ENCODE peak calls at places on chromosomes 13 and 19, in seven cellular contexts. M is thoracic aorta, U is esophagus squamous epithelium, W is breast epithelium, B is tibial artery, Z is H9, O is left lung. Q is an unnamed sample. For H3K9me3, the result is how much of the 10 kb centered on the place peaks cover.

GRCh38 chr19:55069137-55069858 is 6.3 kb upstream of the RDH13 start:
- DNase-seq in O (no peak), Z (peak), M (no peak), U (no peak), B (no peak), W (peak), Q (no peak)

GRCh38 chr13:52725302-52725701 is 14.3 kb downstream of the CNMD start:
- DNase-seq in W (no peak), M (no peak), U (no peak), O (no peak), Z (no peak), B (no peak), Q (no peak)

GRCh38 chr13:112231451-112232083 is 144.6 kb upstream of the SPACA7 start:
- DNase-seq in B (no peak), Z (no peak), W (no peak), U (no peak), M (no peak), O (no peak), Q (no peak)

GRCh38 chr13:101512650-101513049 is 60.2 kb downstream of the ITGBL1 start:
- DNase-seq in B (no peak), W (peak), O (no peak), U (no peak), M (no peak), Z (no peak), Q (no peak)

GRCh38 chr19:7348587-7349230 is at the start of gene ARHGEF18:
- DNase-seq in U (no peak), O (peak), B (peak), Z (no peak), W (no peak), M (no peak), Q (no peak)

GRCh38 chr13:70923863-70924752 is 815.9 kb upstream of the KLHL1 start:
- DNase-seq in U (no peak), W (no peak), Z (peak), M (no peak), B (no peak), O (no peak), Q (no peak)

GRCh38 chr13:91946498-91947070 is 548.2 kb downstream of the GPC5 start:
- DNase-seq in M (no peak), B (no peak), U (no peak), O (no peak), W (no peak), Z (no peak), Q (no peak)

GRCh38 chr13:113145496-113145895 is 13.0 kb upstream of the PROZ start:
- DNase-seq in O (no peak), Z (peak), U (no peak), W (no peak), B (no peak), M (no peak), Q (no peak)

GRCh38 chr19:4878491-4878968 is 11.1 kb upstream of the PLIN3 start:
- DNase-seq in O (no peak), U (no peak), Z (peak), W (peak), B (no peak), M (no peak), Q (no peak)

GRCh38 chr19:16374436-16374835 is 49.8 kb downstream of the KLF2 start:
- DNase-seq in O (no peak), U (no peak), Z (no peak), M (no peak), B (no peak), W (no peak), Q (no peak)

GRCh38 chr19:50720921-50721291 is 1.3 kb upstream of the SHANK1 start:
- DNase-seq in Z (no peak), U (no peak), W (no peak), B (no peak), O (no peak), M (no peak), Q (no peak)

GRCh38 chr13:108346376-108346775 is 76.9 kb downstream of the TNFSF13B start:
- DNase-seq in M (no peak), Z (peak), B (no peak), W (no peak), O (no peak), U (no peak), Q (no peak)

GRCh38 chr13:22517544-22517943 is 663.2 kb upstream of the SGCG start:
- DNase-seq in B (no peak), U (no peak), W (no peak), M (no peak), Z (no peak), O (peak), Q (no peak)

GRCh38 chr13:46113596-46113995 is 8.8 kb upstream of the CPB2 start:
- DNase-seq in O (no peak), B (no peak), Z (no peak), W (no peak), M (no peak), U (no peak), Q (no peak)

GRCh38 chr13:111177081-111177711 is 62.1 kb downstream of the ARHGEF7 start:
- DNase-seq in W (peak), O (no peak), U (no peak), B (peak), M (no peak), Z (no peak), Q (peak)

GRCh38 chr13:73513751-73514150 is 454.9 kb downstream of the KLF5 start:
- DNase-seq in M (no peak), B (no peak), U (no peak), W (no peak), Z (no peak), O (no peak), Q (no peak)

GRCh38 chr13:113545455-113545930 is 39.1 kb upstream of the TFDP1 start:
- DNase-seq in M (no peak), B (no peak), W (no peak), O (peak), U (no peak), Z (peak), Q (no peak)

GRCh38 chr19:53311044-53311443 is 22.5 kb upstream of the ZNF845 start:
- DNase-seq in B (no peak), M (no peak), O (no peak), Z (no peak), U (no peak), W (no peak), Q (no peak)

GRCh38 chr13:92232880-92233279 is 834.5 kb downstream of the GPC5 start:
- DNase-seq in Z (no peak), U (no peak), W (no peak), B (no peak), O (no peak), M (no peak), Q (no peak)

GRCh38 chr19:19464339-19465098 is 50.8 kb downstream of the TSSK6 start:
- DNase-seq in W (no peak), Z (no peak), U (no peak), O (no peak), B (no peak), M (no peak), Q (no peak)

GRCh38 chr19:43777163-43777700 is 3.5 kb downstream of the KCNN4 start:
- DNase-seq in O (no peak), U (no peak), W (no peak), B (no peak), M (no peak), Z (no peak), Q (no peak)

GRCh38 chr19:14107581-14108461 is 9.7 kb downstream of the PRKACA start:
- DNase-seq in U (no peak), Z (no peak), M (no peak), W (no peak), O (no peak), B (no peak), Q (no peak)

GRCh38 chr19:2608602-2608922 is 93.9 kb downstream of the GNG7 start:
- DNase-seq in Z (no peak), W (no peak), M (no peak), O (no peak), B (no peak), U (no peak), Q (no peak)

GRCh38 chr13:27022571-27023311 is 148.9 kb downstream of the USP12 start:
- DNase-seq in Z (peak), B (no peak), W (no peak), M (no peak), U (no peak), O (no peak), Q (no peak)

GRCh38 chr13:111011899-111012298 is 97.0 kb upstream of the ANKRD10 start:
- DNase-seq in B (no peak), W (no peak), Z (no peak), M (no peak), U (no peak), O (no peak), Q (no peak)

GRCh38 chr19:19105365-19106060 is 32.8 kb downstream of the TMEM161A start:
- DNase-seq in O (no peak), W (peak), Z (peak), U (no peak), M (no peak), B (no peak), Q (peak)

GRCh38 chr13:72565893-72566292 is 161.5 kb downstream of the MZT1 start:
- DNase-seq in M (no peak), O (no peak), Z (no peak), W (no peak), U (no peak), B (no peak), Q (no peak)

GRCh38 chr13:83765796-83766195 is 116.5 kb downstream of the SLITRK1 start:
- DNase-seq in O (no peak), M (no peak), W (no peak), B (no peak), U (no peak), Z (no peak), Q (no peak)

DNA sequence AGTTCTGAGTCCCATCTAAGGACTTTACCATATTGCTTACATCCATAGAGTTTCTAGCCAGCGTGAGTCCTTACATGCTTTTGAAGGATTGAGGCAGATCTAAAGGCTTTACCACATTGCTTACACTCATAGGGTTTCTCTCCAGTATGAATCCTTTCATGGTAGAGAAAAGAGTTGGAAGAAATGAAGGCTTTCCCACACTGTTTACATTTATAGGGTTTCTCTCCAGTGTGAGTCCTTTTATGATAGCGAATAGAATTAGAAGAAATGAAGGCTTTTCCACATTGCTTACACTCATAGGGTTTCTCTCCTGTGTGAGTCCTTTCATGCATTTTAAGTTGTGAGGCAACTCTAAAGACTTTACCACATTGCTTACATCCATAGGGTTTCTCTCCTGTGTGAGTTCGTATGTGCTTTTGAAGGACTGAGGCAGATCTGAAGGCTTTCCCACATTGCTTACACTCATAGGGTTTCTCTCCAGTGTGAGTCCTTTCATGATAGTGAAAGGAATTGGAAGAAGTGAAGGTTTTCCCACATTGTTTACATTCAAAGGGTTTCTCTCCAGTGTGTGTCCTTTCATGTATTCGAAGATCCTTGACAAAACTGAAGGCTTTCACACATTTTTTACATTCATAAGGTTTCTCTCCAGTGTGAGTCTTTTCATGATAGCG is 8.4 kb upstream of the ZNF433 start:
- DNase-seq in U (no peak), O (no peak), M (no peak), Z (no peak), B (no peak), W (no peak), Q (no peak)
- H3K9me3 ChIP-seq in U (under half), O (under half), M (under half), Z (half or more), B (under half), W (under half), Q (under half)

DNA sequence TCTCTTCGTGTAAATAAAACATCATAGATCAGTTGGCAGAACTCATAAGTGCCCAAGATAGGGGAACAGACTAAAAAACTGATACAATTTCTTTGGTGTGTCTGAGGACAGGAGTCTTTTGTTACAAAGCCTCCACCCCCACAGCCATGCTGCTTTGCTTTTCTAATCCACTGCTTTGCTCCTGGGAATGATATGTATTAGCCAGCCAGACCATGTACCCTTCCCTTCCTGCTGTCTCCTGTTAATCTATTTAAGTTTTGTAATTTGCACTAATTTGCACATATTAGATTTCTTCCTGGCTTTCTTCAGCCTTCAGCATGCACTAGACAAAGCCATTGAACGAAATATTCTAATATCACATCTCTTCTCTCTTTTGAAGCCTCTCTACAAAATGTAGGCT is 130.5 kb downstream of the MAB21L1 start:
- DNase-seq in B (no peak), Z (no peak), U (no peak), O (no peak), W (no peak), M (no peak), Q (no peak)
- TF ChIP-seq CTCF in B (no peak), Z (no peak), U (no peak), O (no peak), W (no peak), M (no peak), Q (no peak)

DNA sequence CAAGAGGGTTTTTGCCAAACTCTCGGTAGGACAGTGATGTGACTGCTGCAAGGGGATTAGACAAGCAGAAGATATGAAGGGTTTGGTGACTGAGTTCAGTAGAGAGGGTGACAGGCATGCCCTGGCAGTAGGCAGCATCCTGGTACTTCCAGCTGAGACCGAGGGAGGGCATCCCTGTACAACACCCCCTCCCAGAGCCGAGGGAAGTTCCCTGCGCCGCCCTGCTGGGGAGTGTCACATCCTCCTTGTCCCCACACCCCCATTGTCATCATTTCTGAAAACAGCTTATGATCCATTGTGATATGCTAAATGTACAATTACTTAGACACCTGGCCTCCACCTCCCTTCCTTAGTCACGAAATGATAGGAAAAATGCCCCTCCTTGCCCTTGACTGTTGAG is 14.6 kb downstream of the ZNF544 start:
- DNase-seq in O (no peak), W (no peak), Z (no peak), U (no peak), M (no peak), B (no peak), Q (no peak)
- H3K9me3 ChIP-seq in O (under half), W (half or more), Z (under half), U (half or more), M (half or more), B (half or more), Q (half or more)

GRCh38 chr13:40048551-40048950 is 393.1 kb downstream of the COG6 start:
- DNase-seq in M (no peak), Z (no peak), W (no peak), O (no peak), U (no peak), B (no peak), Q (no peak)
- TF ChIP-seq CTCF in M (no peak), Z (no peak), W (no peak), O (no peak), U (no peak), B (no peak), Q (no peak)

GRCh38 chr13:48072304-48072703 is 22.6 kb downstream of the MED4 start:
- DNase-seq in B (no peak), M (no peak), W (no peak), U (no peak), O (no peak), Z (no peak), Q (no peak)
- H3K9me3 ChIP-seq in B (under half), M (under half), W (under half), U (under half), O (under half), Z (half or more), Q (under half)

GRCh38 chr19:48511800-48512503 is at the start of gene LMTK3:
- DNase-seq in M (no peak), O (no peak), Z (peak), W (no peak), B (no peak), U (no peak), Q (no peak)

GRCh38 chr19:48512504-48513288 is 1.1 kb upstream of the LMTK3 start:
- DNase-seq in B (no peak), W (no peak), Z (no peak), O (no peak), U (no peak), M (no peak), Q (no peak)

GRCh38 chr19:48513289-48514122 is 1.9 kb upstream of the LMTK3 start:
- DNase-seq in B (peak), U (no peak), W (no peak), M (no peak), O (peak), Z (peak), Q (no peak)

GRCh38 chr19:48516536-48516935 is 4.9 kb upstream of the LMTK3 start:
- DNase-seq in Z (no peak), O (no peak), U (no peak), W (no peak), M (no peak), B (no peak), Q (no peak)

DNA sequence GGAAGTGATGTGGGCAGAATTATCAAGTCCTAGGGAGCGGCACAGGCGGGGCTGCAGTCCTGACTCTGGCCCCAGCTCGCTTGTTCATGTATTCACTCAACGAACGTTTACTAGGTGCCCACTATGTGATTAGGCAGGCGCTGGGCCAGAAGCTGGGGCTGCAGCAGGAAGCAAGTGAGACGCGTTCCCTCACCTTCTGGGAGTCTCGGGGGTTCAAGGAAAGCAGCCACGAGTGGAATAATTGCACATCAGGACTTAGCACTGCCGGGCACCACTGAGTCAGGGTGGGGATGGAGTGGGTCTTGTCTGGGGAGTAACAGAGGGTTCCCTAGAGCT is 2.5 kb upstream of the LMTK3 start:
- DNase-seq in W (no peak), U (no peak), B (no peak), O (no peak), Z (no peak), M (no peak), Q (no peak)
- TF ChIP-seq CTCF in W (no peak), U (no peak), B (no peak), O (no peak), Z (no peak), M (no peak), Q (no peak)

GRCh38 chr13:98311200-98311548 is 134.1 kb upstream of the RNF113B start:
- DNase-seq in B (no peak), M (no peak), W (no peak), O (no peak), U (no peak), Z (no peak), Q (no peak)

GRCh38 chr13:98310485-98311199 is 133.6 kb upstream of the RNF113B start:
- DNase-seq in B (no peak), U (no peak), W (no peak), Z (no peak), O (no peak), M (no peak), Q (no peak)

GRCh38 chr13:98313023-98313937 is 136.2 kb upstream of the RNF113B start:
- DNase-seq in B (no peak), M (no peak), O (no peak), W (no peak), U (no peak), Z (no peak), Q (no peak)

GRCh38 chr13:98313938-98314292 is 136.8 kb upstream of the RNF113B start:
- DNase-seq in B (no peak), Z (no peak), W (no peak), U (no peak), M (no peak), O (no peak), Q (no peak)

DNA sequence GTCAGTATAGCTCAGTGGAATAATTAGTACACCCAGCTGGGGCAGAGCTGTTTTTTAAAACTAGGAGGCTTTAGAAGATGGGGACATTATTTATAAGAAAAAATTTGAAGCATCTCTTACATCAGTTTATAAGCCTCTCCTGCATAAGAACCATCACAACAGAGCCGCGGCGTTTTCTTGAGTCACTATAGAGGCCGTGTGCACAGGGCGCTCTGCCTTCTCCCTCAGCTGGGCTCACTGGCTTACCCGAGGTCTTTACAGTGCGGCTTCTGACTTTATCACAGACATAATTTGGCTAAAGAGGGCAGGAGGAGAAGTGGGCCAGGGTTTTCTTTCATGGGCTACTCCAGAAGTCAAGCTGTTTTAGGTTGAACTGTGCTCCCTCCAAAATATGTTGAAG is 135.5 kb upstream of the RNF113B start:
- DNase-seq in U (no peak), O (no peak), W (no peak), Z (no peak), B (no peak), M (no peak), Q (no peak)
- H3K9me3 ChIP-seq in U (under half), O (under half), W (under half), Z (under half), B (under half), M (under half), Q (under half)